ENCODE peak calls at places on chromosomes 6 and 20, in five cellular contexts. I, A, P, H and E are unnamed samples.

GRCh38 chr6:167097770-167098169 is 25.1 kb upstream of the CCR6 start:
- DNase-seq in I (no peak), A (no peak), P (no peak), H (no peak), E (no peak)

GRCh38 chr6:2259574-2259973 is 14.2 kb upstream of the GMDS start:
- DNase-seq in I (no peak), A (no peak), P (no peak), H (no peak), E (no peak)

GRCh38 chr6:28207244-28208179 is 17.6 kb upstream of the ZSCAN9 start:
- DNase-seq in I (peak; percentile 55), A (no peak), P (peak; percentile 83), H (no peak), E (no peak)

GRCh38 chr20:4688342-4688741 is 33.4 kb upstream of the PRND start:
- DNase-seq in I (no peak), A (no peak), P (no peak), H (no peak), E (no peak)

GRCh38 chr6:53313784-53314382 is 34.9 kb downstream of the ELOVL5 start:
- DNase-seq in I (no peak), A (no peak), P (no peak), H (no peak), E (no peak)

GRCh38 chr20:63017076-63017825 is 10.5 kb upstream of the BHLHE23 start:
- DNase-seq in I (no peak), A (no peak), P (peak; percentile 70), H (no peak), E (no peak)

GRCh38 chr20:11394145-11394833 is 523.4 kb upstream of the BTBD3 start:
- DNase-seq in I (no peak), A (no peak), P (no peak), H (no peak), E (no peak)

GRCh38 chr6:5094327-5094726 is 9.2 kb downstream of the PPP1R3G start:
- DNase-seq in I (no peak), A (no peak), P (no peak), H (no peak), E (no peak)

GRCh38 chr6:14542670-14543366 is 425.2 kb downstream of the CD83 start:
- DNase-seq in I (no peak), A (peak; percentile 29), P (no peak), H (no peak), E (no peak)

GRCh38 chr6:166877906-166878305 is 78.4 kb downstream of the RNASET2 start:
- DNase-seq in I (no peak), A (peak; percentile 21), P (no peak), H (no peak), E (no peak)

GRCh38 chr6:35368038-35368887 is 25.9 kb downstream of the PPARD start:
- DNase-seq in I (peak; percentile 31), A (peak; percentile 93), P (no peak), H (no peak), E (no peak)

GRCh38 chr6:56693246-56693607 is 50.5 kb upstream of the DST start:
- DNase-seq in I (peak; percentile 79), A (no peak), P (no peak), H (no peak), E (no peak)

GRCh38 chr6:5582758-5583157 is 321.4 kb downstream of the FARS2 start:
- DNase-seq in I (no peak), A (no peak), P (no peak), H (no peak), E (no peak)

DNA sequence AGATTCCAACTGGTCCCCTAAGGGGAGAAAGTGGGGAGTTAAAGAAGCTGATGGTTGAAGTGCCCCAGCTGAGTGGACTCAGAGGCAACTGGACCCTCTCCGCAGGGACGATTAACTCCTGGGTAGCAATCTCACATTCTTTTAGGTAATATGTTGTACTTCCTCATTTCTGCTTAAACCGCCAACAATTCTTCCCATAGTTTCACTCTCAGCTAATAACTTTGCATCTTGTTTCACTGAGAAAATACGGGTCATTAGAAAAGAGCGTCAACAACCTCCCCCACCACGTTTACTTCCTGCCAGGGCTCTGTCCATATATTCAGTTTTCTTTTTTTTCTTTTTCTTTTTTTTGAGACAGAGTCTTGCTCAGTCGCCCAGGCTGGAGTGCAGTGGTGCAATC is 39.5 kb upstream of the CHD6 start:
- DNase-seq in I (no peak), A (no peak), P (no peak), H (no peak), E (no peak)
- H3K36me3 ChIP-seq in I (no peaks in the 10 kb centered on the region), A (no peaks in the 10 kb centered on the region), P (no peaks in the 10 kb centered on the region), H (no peaks in the 10 kb centered on the region), E (no peaks in the 10 kb centered on the region)

GRCh38 chr6:13485923-13486557 is 1.4 kb downstream of the GFOD1 start:
- DNase-seq in I (peak; percentile 32), A (no peak), P (no peak), H (no peak), E (no peak)
- H3K27ac ChIP-seq in I (no peak overlapping the region), A (no peak overlapping the region), P (peak overlapping the region; percentile 87), H (no peak overlapping the region), E (no peak overlapping the region)

GRCh38 chr6:144588674-144589325 is 303.7 kb downstream of the UTRN start:
- DNase-seq in I (no peak), A (no peak), P (no peak), H (no peak), E (no peak)
- H3K36me3 ChIP-seq in I (no peaks in the 10 kb centered on the region), A (no peaks in the 10 kb centered on the region), P (peaks cover 9% of the 10 kb centered on the region), H (no peaks in the 10 kb centered on the region), E (peaks cover 4% of the 10 kb centered on the region)

DNA sequence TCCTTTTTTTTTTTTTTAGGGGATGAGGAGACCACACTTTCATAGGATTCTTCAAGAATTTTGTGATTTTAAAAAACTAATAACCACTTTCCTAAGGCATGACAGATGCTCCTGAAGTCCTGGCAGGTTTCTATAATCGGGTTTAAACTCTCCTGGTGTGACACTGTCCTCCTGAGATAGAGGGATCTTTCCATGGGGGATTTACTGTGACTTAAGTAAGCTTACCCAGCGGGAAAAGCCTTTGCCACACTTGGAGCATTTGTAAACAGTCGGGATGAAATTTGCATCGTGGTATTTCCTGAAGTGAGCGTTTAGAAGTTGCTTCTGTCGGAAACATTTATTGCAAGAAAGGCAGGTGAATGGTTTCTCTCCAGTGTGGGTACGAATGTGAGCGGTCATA is 16.6 kb downstream of the CTCFL start:
- DNase-seq in I (no peak), A (no peak), P (no peak), H (no peak), E (no peak)
- H3K27ac ChIP-seq in I (no peak overlapping the region), A (no peak overlapping the region), P (no peak overlapping the region), H (no peak overlapping the region), E (no peak overlapping the region)